ENCODE peak calls at places on chromosomes 11 and 22, in nine cellular contexts. Q is activated CD4-positive, alpha-beta T cell treated with anti-CD3 and anti-CD28 coated beads, Interleukin-2, amount 10 ng/mL, durations not matched to agents 7 days and 5 days; J is H7; X is naive thymus-derived CD4-positive, alpha-beta T cell; L is M059J; Y is neural progenitor cell; E is globus pallidus; B is stimulated activated CD8-positive, alpha-beta memory T cell treated with anti-CD3 and anti-CD28 coated beads, Interleukin-15, amount 100 ng/mL, for 4 hours; T is A549. O is an unnamed sample.

GRCh38 chr11:2551131-2551530 is 106.3 kb downstream of the KCNQ1 start:
- DNase-seq in B (no peak), T (no peak), E (no peak), J (no peak), Q (no peak), Y (no peak), L (no peak), X (no peak), O (no peak)

GRCh38 chr11:131928992-131929391 is 558.6 kb downstream of the NTM start:
- DNase-seq in L (no peak), Q (no peak), X (no peak), J (peak; percentile 54), T (no peak), E (peak; percentile 53), B (no peak), Y (peak; percentile 15), O (no peak)

GRCh38 chr22:47090591-47091240 is 328.3 kb downstream of the TBC1D22A start:
- DNase-seq in L (peak; percentile 19), Q (no peak), E (no peak), Y (peak; percentile 47), T (no peak), X (peak; percentile 54), J (peak; percentile 71), B (no peak), O (peak; percentile 31)

GRCh38 chr11:46065681-46066080 is 55.6 kb downstream of the PHF21A start:
- DNase-seq in Y (no peak), X (no peak), J (no peak), T (no peak), E (no peak), Q (no peak), L (no peak), B (no peak), O (no peak)

GRCh38 chr22:19068784-19069271 is 53.4 kb downstream of the DGCR2 start:
- DNase-seq in T (no peak), Q (no peak), J (no peak), E (no peak), X (no peak), L (no peak), Y (no peak), B (no peak), O (no peak)

GRCh38 chr22:31647516-31647915 is 14.5 kb downstream of the PISD start:
- DNase-seq in X (no peak), L (peak; percentile 49), Y (no peak), T (no peak), Q (no peak), J (peak; percentile 17), E (no peak), B (no peak), O (no peak)

GRCh38 chr22:39384750-39385480 is 14.7 kb upstream of the TAB1 start:
- DNase-seq in E (no peak), X (no peak), B (no peak), Y (peak; percentile 71), L (no peak), J (peak; percentile 89), T (peak; percentile 60), Q (no peak), O (no peak)

GRCh38 chr11:102112654-102112926 is 2.3 kb downstream of the YAP1 start:
- DNase-seq in J (no peak), X (no peak), Y (no peak), T (no peak), Q (no peak), B (no peak), E (no peak), L (no peak), O (no peak)

GRCh38 chr22:27207907-27208306 is 550.5 kb downstream of the MIAT start:
- DNase-seq in X (no peak), B (no peak), Q (no peak), E (no peak), L (peak; percentile 78), Y (no peak), J (no peak), T (peak; percentile 68), O (no peak)